ENCODE peak calls at places on chromosomes 13 and 19, in six cellular contexts. F is fibroblast of lung, W is endodermal cell, U is ovary, J is brain microvascular endothelial cell, P is left ventricle myocardium inferior. A is an unnamed sample.

GRCh38 chr13:101917833-101918755 is 465.6 kb downstream of the ITGBL1 start:
- DNase-seq in F (no peak), W (peak; percentile 64), U (no peak), J (no peak), P (no peak), A (no peak)

GRCh38 chr13:29174093-29174492 is 354.0 kb downstream of the MTUS2 start:
- DNase-seq in F (no peak), W (no peak), U (no peak), J (no peak), P (no peak), A (no peak)

GRCh38 chr19:13995017-13995728 is 10.9 kb downstream of the RFX1 start:
- DNase-seq in F (peak; percentile 48), W (no peak), U (no peak), J (no peak), P (peak; percentile 48), A (peak; percentile 29)

GRCh38 chr13:58018020-58018419 is 386.5 kb downstream of the PCDH17 start:
- DNase-seq in F (no peak), W (no peak), U (no peak), J (no peak), P (no peak), A (no peak)

GRCh38 chr19:11087870-11088507 is 1.3 kb upstream of the LDLR start:
- DNase-seq in F (no peak), W (no peak), U (no peak), J (no peak), P (no peak), A (no peak)

GRCh38 chr19:15048885-15049541 is at the start of gene CASP14:
- DNase-seq in F (no peak), W (no peak), U (no peak), J (no peak), P (no peak), A (no peak)

GRCh38 chr13:105979131-105979530 is 556.3 kb downstream of the EFNB2 start:
- DNase-seq in F (no peak), W (no peak), U (no peak), J (no peak), P (no peak), A (no peak)

GRCh38 chr13:111043575-111043982 is 71.5 kb upstream of the ARHGEF7 start:
- DNase-seq in F (no peak), W (no peak), U (no peak), J (peak; percentile 95), P (peak; percentile 45), A (no peak)

GRCh38 chr13:56706485-56706884 is 434.2 kb upstream of the PRR20A start:
- DNase-seq in F (no peak), W (no peak), U (no peak), J (no peak), P (no peak), A (no peak)

GRCh38 chr19:14004619-14005380 is 1.3 kb downstream of the RFX1 start:
- DNase-seq in F (no peak), W (no peak), U (no peak), J (no peak), P (peak; percentile 63), A (no peak)

GRCh38 chr13:30128591-30128990 is 178.8 kb downstream of the KATNAL1 start:
- DNase-seq in F (no peak), W (no peak), U (no peak), J (no peak), P (no peak), A (no peak)

GRCh38 chr19:4034048-4035017 is 26.8 kb downstream of the PIAS4 start:
- DNase-seq in F (no peak), W (no peak), U (no peak), J (no peak), P (no peak), A (no peak)

GRCh38 chr13:66899955-66900354 is 330.2 kb downstream of the PCDH9 start:
- DNase-seq in F (no peak), W (no peak), U (no peak), J (peak; percentile 13), P (no peak), A (no peak)

GRCh38 chr13:49627831-49628652 is at the start of gene ARL11:
- DNase-seq in F (no peak), W (peak; percentile 93), U (no peak), J (no peak), P (peak; percentile 64), A (no peak)

GRCh38 chr19:2716722-2717637 is 4.2 kb downstream of the DIRAS1 start:
- DNase-seq in F (no peak), W (no peak), U (no peak), J (no peak), P (no peak), A (no peak)

GRCh38 chr19:47723573-47723923 is 10.3 kb downstream of the EHD2 start:
- DNase-seq in F (peak; percentile 93), W (no peak), U (no peak), J (peak; percentile 88), P (peak; percentile 65), A (peak; percentile 74)

GRCh38 chr19:50332264-50333038 is 3.3 kb upstream of the KCNC3 start:
- DNase-seq in F (no peak), W (peak; percentile 88), U (no peak), J (no peak), P (no peak), A (no peak)

GRCh38 chr19:50329146-50329925 is at the start of gene KCNC3:
- DNase-seq in F (peak; percentile 83), W (peak; percentile 100), U (peak; percentile 81), J (peak; percentile 98), P (peak; percentile 99), A (peak; percentile 44)

GRCh38 chr19:50332014-50332263 is 2.8 kb upstream of the KCNC3 start:
- DNase-seq in F (no peak), W (no peak), U (no peak), J (no peak), P (no peak), A (no peak)

GRCh38 chr19:50331187-50332013 is 2.2 kb upstream of the KCNC3 start:
- DNase-seq in F (no peak), W (peak; percentile 86), U (no peak), J (no peak), P (no peak), A (no peak)

GRCh38 chr19:50330365-50331078 is 1.3 kb upstream of the KCNC3 start:
- DNase-seq in F (no peak), W (peak; percentile 97), U (peak; percentile 50), J (no peak), P (peak; percentile 83), A (no peak)
- H3K27me3 ChIP-seq in F (peaks cover 17% of the 10 kb centered on the region), W (peaks cover 17% of the 10 kb centered on the region), U (peaks cover 5% of the 10 kb centered on the region), J (peaks cover 39% of the 10 kb centered on the region), P (peaks cover 90% of the 10 kb centered on the region), A (peaks cover 28% of the 10 kb centered on the region)

GRCh38 chr19:43432866-43433673 is 18.4 kb downstream of the TEX101 start:
- DNase-seq in F (peak; percentile 51), W (peak; percentile 92), U (no peak), J (peak; percentile 32), P (peak; percentile 41), A (no peak)

GRCh38 chr19:43429395-43429794 is 14.7 kb downstream of the TEX101 start:
- DNase-seq in F (no peak), W (no peak), U (no peak), J (no peak), P (no peak), A (no peak)

GRCh38 chr19:43433689-43434088 is 19.0 kb downstream of the TEX101 start:
- DNase-seq in F (no peak), W (no peak), U (no peak), J (no peak), P (no peak), A (no peak)

GRCh38 chr19:43430976-43431375 is 16.3 kb downstream of the TEX101 start:
- DNase-seq in F (no peak), W (no peak), U (no peak), J (no peak), P (no peak), A (no peak)

DNA sequence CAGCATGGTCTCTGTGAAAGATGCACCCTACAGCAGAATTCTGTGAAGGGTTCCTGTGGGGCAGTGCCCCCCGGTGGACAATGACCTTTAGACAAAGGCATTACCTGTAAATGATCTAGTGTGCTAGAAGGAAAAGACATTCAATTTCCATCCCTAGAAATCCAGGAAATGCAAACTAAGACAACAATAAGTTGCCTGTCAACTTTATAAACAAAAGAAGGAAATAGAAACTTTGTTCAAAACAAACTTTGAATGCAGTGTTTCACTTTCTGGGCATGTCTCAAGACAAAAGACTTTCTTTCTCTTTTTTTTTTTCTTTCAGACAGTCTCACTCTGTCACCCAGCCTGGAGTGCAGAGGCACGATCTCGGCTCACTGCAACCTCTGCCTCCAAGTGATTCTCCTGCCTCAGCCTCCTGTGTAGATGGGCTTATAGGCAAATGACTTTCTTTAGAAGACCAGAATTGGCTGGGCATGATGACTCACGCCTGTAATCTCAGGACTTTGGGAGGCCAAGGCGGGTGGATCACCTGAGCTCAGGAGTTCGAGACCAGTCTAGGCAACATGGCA is 15.5 kb downstream of the TEX101 start:
- DNase-seq in F (peak; percentile 25), W (peak; percentile 78), U (no peak), J (no peak), P (no peak), A (no peak)
- TF ChIP-seq CTCF in F (no peak), W (peak; percentile 70), U (no peak), J (peak; percentile 21), P (no peak), A (peak; percentile 12)

GRCh38 chr19:55160128-55160985 is 2.8 kb upstream of the TNNI3 start:
- DNase-seq in F (peak; percentile 80), W (peak; percentile 99), U (peak; percentile 66), J (peak; percentile 82), P (peak; percentile 84), A (no peak)
- H3K27me3 ChIP-seq in F (peaks cover 11% of the 10 kb centered on the region), W (no peaks in the 10 kb centered on the region), U (peaks cover 4% of the 10 kb centered on the region), J (peaks cover 14% of the 10 kb centered on the region), P (peaks cover 65% of the 10 kb centered on the region), A (peaks cover 7% of the 10 kb centered on the region)

GRCh38 chr19:38361633-38362075 is 12.7 kb upstream of the PSMD8 start:
- DNase-seq in F (peak; percentile 61), W (peak; percentile 99), U (peak; percentile 61), J (peak; percentile 59), P (peak; percentile 76), A (no peak)
- TF ChIP-seq CTCF in F (no peak), W (peak; percentile 55), U (no peak), J (peak; percentile 28), P (peak; percentile 34), A (peak; percentile 35)